ENCODE peak calls at places on chromosomes 12 and 14, in nine cellular contexts. V, R, G, K, W, T, H, P and S are unnamed samples.
A peak's percentile ranks its signal among the peaks of the same experiment; 100 is the strongest.

GRCh38 chr12:224330-224729 is 10.4 kb upstream of the SLC6A12 start:
- DNase-seq in V (no peak), R (no peak), G (no peak), K (no peak), W (no peak), T (no peak), H (no peak), P (no peak), S (no peak)

GRCh38 chr12:106133136-106134087 is 5.3 kb downstream of the NUAK1 start:
- DNase-seq in V (no peak), R (no peak), G (no peak), K (no peak), W (no peak), T (no peak), H (peak; percentile 81), P (no peak), S (peak; percentile 69)

GRCh38 chr14:100114109-100114765 is 45.2 kb downstream of the DEGS2 start:
- DNase-seq in V (no peak), R (no peak), G (no peak), K (no peak), W (no peak), T (no peak), H (no peak), P (no peak), S (no peak)

GRCh38 chr14:84959796-84960515 is 570.0 kb upstream of the FLRT2 start:
- DNase-seq in V (no peak), R (no peak), G (no peak), K (no peak), W (no peak), T (no peak), H (no peak), P (no peak), S (no peak)

GRCh38 chr12:777550-778047 is 25.2 kb downstream of the WNK1 start:
- DNase-seq in V (no peak), R (no peak), G (no peak), K (no peak), W (no peak), T (no peak), H (no peak), P (no peak), S (no peak)

GRCh38 chr12:62166525-62166924 is 93.7 kb upstream of the USP15 start:
- DNase-seq in V (no peak), R (no peak), G (no peak), K (no peak), W (no peak), T (peak; percentile 2), H (no peak), P (no peak), S (no peak)

GRCh38 chr12:31466768-31467167 is 124.2 kb downstream of the DENND5B start:
- DNase-seq in V (no peak), R (no peak), G (no peak), K (no peak), W (peak; percentile 25), T (no peak), H (peak; percentile 51), P (no peak), S (no peak)

GRCh38 chr12:52247622-52248540 is 14.8 kb downstream of the KRT7 start:
- DNase-seq in V (no peak), R (no peak), G (no peak), K (no peak), W (no peak), T (no peak), H (no peak), P (no peak), S (no peak)

GRCh38 chr12:56687225-56688128 is 607 bp downstream of the PTGES3 start:
- DNase-seq in V (peak; percentile 28), R (peak; percentile 40), G (no peak), K (peak; percentile 46), W (peak; percentile 39), T (no peak), H (peak; percentile 46), P (peak; percentile 56), S (peak; percentile 21)

GRCh38 chr12:5480218-5480952 is 48.5 kb downstream of the NTF3 start:
- DNase-seq in V (no peak), R (peak; percentile 54), G (no peak), K (no peak), W (no peak), T (no peak), H (peak; percentile 8), P (no peak), S (no peak)

GRCh38 chr12:63876980-63877379 is 32.5 kb downstream of the SRGAP1 start:
- DNase-seq in V (no peak), R (no peak), G (no peak), K (no peak), W (no peak), T (no peak), H (no peak), P (no peak), S (no peak)

GRCh38 chr14:94365624-94366023 is 22.8 kb downstream of the SERPINA1 start:
- DNase-seq in V (no peak), R (no peak), G (no peak), K (no peak), W (no peak), T (no peak), H (no peak), P (no peak), S (no peak)

GRCh38 chr12:10771132-10771733 is 31.2 kb downstream of the TAS2R7 start:
- DNase-seq in V (no peak), R (no peak), G (no peak), K (no peak), W (peak; percentile 62), T (no peak), H (peak; percentile 20), P (no peak), S (peak; percentile 26)

GRCh38 chr14:50542941-50543418 is 10.6 kb upstream of the MAP4K5 start:
- DNase-seq in V (peak; percentile 50), R (peak; percentile 16), G (no peak), K (no peak), W (peak; percentile 66), T (no peak), H (peak; percentile 51), P (no peak), S (peak; percentile 50)

GRCh38 chr14:55129086-55129427 is at the start of gene LGALS3:
- DNase-seq in V (peak; percentile 47), R (peak; percentile 73), G (no peak), K (peak; percentile 85), W (peak; percentile 84), T (no peak), H (peak; percentile 69), P (peak; percentile 73), S (peak; percentile 85)

GRCh38 chr12:130667421-130667960 is 48.6 kb downstream of the RIMBP2 start:
- DNase-seq in V (no peak), R (no peak), G (no peak), K (no peak), W (no peak), T (no peak), H (no peak), P (no peak), S (no peak)

GRCh38 chr12:57836442-57837375 is 9.8 kb downstream of the CTDSP2 start:
- DNase-seq in V (no peak), R (peak; percentile 43), G (peak; percentile 74), K (peak; percentile 82), W (peak; percentile 95), T (peak; percentile 60), H (peak; percentile 83), P (peak; percentile 59), S (peak; percentile 65)

GRCh38 chr14:22847661-22848341 is 11.4 kb downstream of the MMP14 start:
- DNase-seq in V (no peak), R (no peak), G (no peak), K (no peak), W (peak; percentile 77), T (no peak), H (peak; percentile 79), P (no peak), S (no peak)
- TF ChIP-seq CTCF in V (no peak), R (no peak), G (no peak), K (no peak), W (peak; percentile 14), T (no peak), H (peak; percentile 5), P (no peak), S (no peak)

DNA sequence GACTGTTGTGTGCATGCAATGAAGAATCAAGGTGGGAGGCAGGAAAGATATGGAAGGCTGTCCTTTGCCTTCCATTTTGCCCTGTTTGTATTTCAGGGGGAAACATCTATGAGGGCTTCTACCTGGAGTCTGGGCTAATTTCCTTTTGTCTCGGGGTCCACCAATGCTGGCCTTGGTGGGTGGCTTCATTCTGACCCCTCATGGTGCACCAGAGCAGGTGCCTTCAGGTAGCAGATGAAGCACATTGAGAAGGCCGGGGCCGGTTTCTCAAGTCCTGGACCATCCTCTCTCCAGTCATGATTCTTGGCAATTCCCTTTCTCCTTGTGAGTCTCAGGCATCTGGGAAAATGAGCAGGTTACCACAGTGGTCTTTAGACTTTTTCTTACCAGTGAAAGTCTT is 47.2 kb downstream of the RPH3A start:
- DNase-seq in V (no peak), R (no peak), G (no peak), K (no peak), W (no peak), T (no peak), H (no peak), P (no peak), S (no peak)
- TF ChIP-seq CTCF in V (no peak), R (no peak), G (no peak), K (no peak), W (no peak), T (no peak), H (no peak), P (no peak), S (no peak)

GRCh38 chr12:81797100-81797499 is 38.0 kb upstream of the PPFIA2 start:
- DNase-seq in V (no peak), R (no peak), G (no peak), K (no peak), W (peak; percentile 39), T (no peak), H (no peak), P (no peak), S (peak; percentile 7)
- TF ChIP-seq CTCF in V (peak; percentile 41), R (peak; percentile 47), G (no peak), K (no peak), W (peak; percentile 35), T (no peak), H (no peak), P (no peak), S (no peak)

GRCh38 chr12:121916719-121917118 is 1.7 kb upstream of the CFAP251 start:
- DNase-seq in V (peak; percentile 49), R (peak; percentile 44), G (no peak), K (no peak), W (peak; percentile 65), T (no peak), H (peak; percentile 20), P (no peak), S (no peak)
- TF ChIP-seq CTCF in V (peak; percentile 53), R (peak; percentile 29), G (peak; percentile 43), K (no peak), W (peak; percentile 23), T (peak; percentile 41), H (peak; percentile 39), P (no peak), S (no peak)

DNA sequence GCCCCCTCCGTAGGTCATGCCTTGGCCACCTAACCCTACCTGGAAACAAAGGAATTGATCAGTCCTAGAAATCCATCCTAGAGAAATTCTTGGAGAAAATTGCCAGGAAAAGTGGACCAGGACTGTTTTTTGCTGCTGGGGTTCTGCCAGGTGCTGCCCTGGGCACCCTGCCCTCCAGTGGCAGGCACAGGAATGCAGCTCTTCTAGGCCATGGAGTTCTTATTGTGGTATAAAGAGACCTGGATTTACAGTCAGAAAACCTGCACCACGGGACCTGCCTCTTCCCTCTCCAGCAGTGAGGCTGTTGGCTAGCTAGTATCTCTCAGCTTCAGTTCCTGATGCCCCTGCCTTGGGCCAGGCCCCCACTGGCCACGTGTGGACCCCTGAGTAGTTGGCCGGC is 59.7 kb downstream of the SLC24A4 start:
- DNase-seq in V (no peak), R (no peak), G (no peak), K (no peak), W (peak; percentile 11), T (no peak), H (no peak), P (no peak), S (peak; percentile 36)
- TF ChIP-seq CTCF in V (peak; percentile 8), R (peak; percentile 17), G (peak; percentile 49), K (no peak), W (peak; percentile 15), T (peak; percentile 22), H (no peak), P (no peak), S (no peak)